ENCODE peak calls at places on chromosomes 6 and 20, in five cellular contexts. M, S, V, T and P are unnamed samples. For H3K27me3, the result is how much of the 10 kb centered on the place peaks cover.

GRCh38 chr6:90401933-90402830 is 105.5 kb upstream of the BACH2 start:
- DNase-seq in M (no peak), S (no peak), V (no peak), T (no peak), P (no peak)

GRCh38 chr20:31987744-31988143 is 19.8 kb downstream of the XKR7 start:
- DNase-seq in M (no peak), S (no peak), V (no peak), T (peak), P (no peak)

GRCh38 chr6:52160468-52161104 is 25.6 kb upstream of the IL17A start:
- DNase-seq in M (no peak), S (no peak), V (no peak), T (no peak), P (no peak)

GRCh38 chr6:136982928-136983327 is 60.8 kb downstream of the SLC35D3 start:
- DNase-seq in M (no peak), S (no peak), V (no peak), T (no peak), P (no peak)

GRCh38 chr20:25058051-25058796 is at the start of gene ACSS1:
- DNase-seq in M (peak), S (peak), V (peak), T (no peak), P (peak)

GRCh38 chr20:37798312-37798711 is 104.5 kb downstream of the CTNNBL1 start:
- DNase-seq in M (no peak), S (no peak), V (no peak), T (no peak), P (no peak)

GRCh38 chr6:80439721-80440488 is 333.4 kb downstream of the BCKDHB start:
- DNase-seq in M (no peak), S (no peak), V (no peak), T (no peak), P (no peak)

GRCh38 chr6:12363651-12364381 is 73.7 kb downstream of the EDN1 start:
- DNase-seq in M (no peak), S (no peak), V (no peak), T (no peak), P (peak)

GRCh38 chr6:93817937-93818336 is 398.6 kb upstream of the EPHA7 start:
- DNase-seq in M (no peak), S (no peak), V (no peak), T (no peak), P (no peak)

GRCh38 chr6:80872194-80872950 is 765.9 kb downstream of the BCKDHB start:
- DNase-seq in M (no peak), S (peak), V (peak), T (peak), P (no peak)

GRCh38 chr6:80165143-80165542 is 58.7 kb downstream of the BCKDHB start:
- DNase-seq in M (no peak), S (no peak), V (peak), T (no peak), P (peak)

GRCh38 chr20:50368386-50368785 is 141.8 kb upstream of the PTPN1 start:
- DNase-seq in M (no peak), S (no peak), V (no peak), T (no peak), P (no peak)

GRCh38 chr20:38181207-38181693 is 16.2 kb upstream of the TGM2 start:
- DNase-seq in M (no peak), S (no peak), V (no peak), T (no peak), P (peak)

GRCh38 chr6:31035862-31036497 is 25.7 kb downstream of the MUC22 start:
- DNase-seq in M (no peak), S (no peak), V (no peak), T (no peak), P (no peak)

GRCh38 chr6:927157-927556 is 234.2 kb upstream of the EXOC2 start:
- DNase-seq in M (no peak), S (no peak), V (no peak), T (no peak), P (no peak)

GRCh38 chr6:48429021-48429420 is 318.0 kb upstream of the PTCHD4 start:
- DNase-seq in M (no peak), S (no peak), V (peak), T (no peak), P (no peak)

GRCh38 chr6:12605888-12606345 is 110.7 kb upstream of the PHACTR1 start:
- DNase-seq in M (peak), S (peak), V (peak), T (peak), P (peak)

GRCh38 chr20:189611-190010 is at the start of gene DEFB128:
- DNase-seq in M (no peak), S (no peak), V (no peak), T (no peak), P (no peak)

GRCh38 chr20:52242237-52243230 is 51.0 kb upstream of the ZFP64 start:
- DNase-seq in M (no peak), S (no peak), V (peak), T (no peak), P (no peak)

GRCh38 chr20:49742948-49743347 is 29.3 kb upstream of the B4GALT5 start:
- DNase-seq in M (no peak), S (no peak), V (no peak), T (no peak), P (no peak)

GRCh38 chr6:40159865-40160264 is 225.6 kb upstream of the MOCS1 start:
- DNase-seq in M (no peak), S (no peak), V (no peak), T (no peak), P (no peak)

GRCh38 chr20:16752901-16753300 is 4.7 kb downstream of the OTOR start:
- DNase-seq in M (no peak), S (no peak), V (no peak), T (no peak), P (no peak)

GRCh38 chr6:118509009-118509617 is 39.0 kb upstream of the PLN start:
- DNase-seq in M (no peak), S (peak), V (peak), T (peak), P (no peak)

GRCh38 chr6:2765896-2766766 is 938 bp downstream of the WRNIP1 start:
- DNase-seq in M (peak), S (peak), V (peak), T (no peak), P (peak)

GRCh38 chr6:2763876-2764540 is 1.2 kb upstream of the WRNIP1 start:
- DNase-seq in M (no peak), S (no peak), V (no peak), T (no peak), P (no peak)

GRCh38 chr6:2766767-2767314 is 1.6 kb downstream of the WRNIP1 start:
- DNase-seq in M (no peak), S (no peak), V (peak), T (no peak), P (no peak)

GRCh38 chr6:2764610-2765165 is 505 bp upstream of the WRNIP1 start:
- DNase-seq in M (peak), S (peak), V (peak), T (peak), P (no peak)

DNA sequence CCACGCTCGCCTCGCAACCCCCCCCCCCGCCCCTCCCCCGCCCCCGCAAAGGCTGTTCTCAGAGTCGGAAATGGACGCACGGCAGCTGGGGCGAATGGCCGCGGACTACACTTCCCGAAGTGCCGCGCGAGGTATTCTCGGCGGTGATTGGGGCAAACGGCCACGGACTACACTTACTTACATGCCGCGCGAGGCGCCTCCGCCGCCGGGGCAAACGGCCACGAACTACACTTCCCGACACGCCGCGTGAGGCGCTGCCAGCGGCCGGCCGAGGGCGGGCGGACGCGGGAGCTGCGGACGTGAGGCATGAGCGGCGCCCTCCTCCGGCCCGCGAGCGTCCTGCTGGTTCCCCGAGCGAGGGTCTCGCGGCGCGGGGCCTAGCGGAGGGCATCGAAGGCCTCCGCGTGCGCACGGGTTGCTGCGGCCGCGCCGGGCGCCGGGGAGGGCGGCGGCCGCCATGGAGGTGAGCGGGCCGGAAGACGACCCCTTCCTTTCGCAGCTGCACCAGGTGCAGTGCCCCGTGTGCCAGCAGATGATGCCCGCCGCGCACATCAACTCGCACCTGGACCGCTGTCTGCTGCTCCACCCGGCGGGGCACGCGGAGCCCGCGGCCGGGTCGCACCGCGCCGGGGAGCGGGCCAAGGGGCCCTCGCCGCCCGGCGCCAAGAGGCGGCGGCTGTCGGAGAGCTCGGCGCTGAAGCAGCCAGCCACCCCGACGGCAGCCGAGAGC is at the start of gene WRNIP1:
- DNase-seq in M (peak), S (peak), V (peak), T (peak), P (peak)
- TF ChIP-seq CTCF in M (peak), S (peak), V (peak), T (peak), P (peak)

DNA sequence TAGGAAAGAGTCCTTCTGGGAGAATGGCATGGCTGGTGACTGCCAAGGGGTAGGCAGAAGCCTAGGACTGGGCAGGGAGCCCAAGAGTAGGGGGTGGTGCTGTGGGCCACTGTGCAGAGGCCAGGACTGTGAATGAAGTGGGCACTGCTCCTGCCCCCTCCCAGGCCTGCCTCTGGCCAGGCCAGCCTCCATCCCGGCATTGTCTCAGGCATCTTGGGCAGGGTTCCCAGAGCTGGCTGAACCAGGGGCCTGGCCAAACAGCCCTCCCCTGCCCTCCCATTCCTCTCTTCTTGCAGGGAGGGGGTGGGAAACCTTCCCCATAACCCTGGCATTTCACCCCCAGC is 81.6 kb downstream of the MRPL14 start:
- DNase-seq in M (no peak), S (peak), V (no peak), T (no peak), P (no peak)
- H3K27me3 ChIP-seq in M (under half), S (under half), V (under half), T (under half), P (under half)

DNA sequence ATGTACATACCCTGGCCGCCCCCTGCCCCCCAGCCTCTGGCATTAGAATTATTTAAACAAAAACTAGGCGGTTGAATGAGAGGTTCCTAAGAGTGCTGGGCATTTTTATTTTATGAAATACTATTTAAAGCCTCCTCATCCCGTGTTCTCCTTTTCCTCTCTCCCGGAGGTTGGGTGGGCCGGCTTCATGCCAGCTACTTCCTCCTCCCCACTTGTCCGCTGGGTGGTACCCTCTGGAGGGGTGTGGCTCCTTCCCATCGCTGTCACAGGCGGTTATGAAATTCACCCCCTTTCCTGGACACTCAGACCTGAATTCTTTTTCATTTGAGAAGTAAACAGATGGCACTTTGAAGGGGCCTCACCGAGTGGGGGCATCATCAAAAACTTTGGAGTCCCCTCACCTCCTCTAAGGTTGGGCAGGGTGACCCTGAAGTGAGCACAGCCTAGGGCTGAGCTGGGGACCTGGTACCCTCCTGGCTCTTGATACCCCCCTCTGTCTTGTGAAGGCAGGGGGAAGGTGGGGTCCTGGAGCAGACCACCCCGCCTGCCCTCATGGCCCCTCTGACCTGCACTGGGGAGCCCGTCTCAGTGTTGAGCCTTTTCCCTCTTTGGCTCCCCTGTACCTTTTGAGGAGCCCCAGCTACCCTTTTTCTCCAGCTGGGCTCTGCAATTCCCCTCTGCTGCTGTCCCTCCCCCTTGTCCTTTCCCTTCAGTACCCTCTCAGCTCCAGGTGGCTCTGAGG is 7.6 kb downstream of the CDKN1A start:
- DNase-seq in M (no peak), S (no peak), V (no peak), T (no peak), P (no peak)
- TF ChIP-seq CTCF in M (no peak), S (no peak), V (no peak), T (no peak), P (no peak)

GRCh38 chr6:8240316-8240715 is 138.0 kb upstream of the EEF1E1 start:
- DNase-seq in M (no peak), S (no peak), V (no peak), T (no peak), P (no peak)
- H3K27me3 ChIP-seq in M (under half), S (under half), V (under half), T (under half), P (under half)

DNA sequence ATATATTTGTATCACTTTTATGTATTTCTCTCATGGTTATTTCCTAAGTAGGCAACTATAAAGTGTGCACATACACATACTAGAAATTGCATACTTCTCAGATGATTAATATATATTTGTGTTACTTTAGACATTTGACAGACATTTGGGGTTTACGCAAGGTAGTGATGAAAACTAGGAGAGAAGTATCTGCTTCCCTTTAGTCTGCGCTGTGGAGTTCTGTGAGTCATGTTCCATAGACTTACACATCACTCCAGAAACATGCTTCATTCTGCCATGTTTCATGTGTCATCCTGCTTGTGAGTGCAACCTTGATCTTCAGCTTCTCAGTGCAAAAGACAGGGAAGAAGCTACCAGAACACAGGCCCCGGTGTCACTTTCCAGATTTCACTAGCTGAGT is 200.7 kb upstream of the BMP2 start:
- DNase-seq in M (no peak), S (no peak), V (peak), T (peak), P (no peak)
- TF ChIP-seq CTCF in M (no peak), S (no peak), V (no peak), T (peak), P (no peak)